ENCODE peak calls at places on chromosomes 13 and 19, in nine cellular contexts. One of them, this sample, is unnamed.

GRCh38 chr19:6522712-6523111 is 8.1 kb upstream of the TNFSF9 start:
- DNase-seq in NCI-H1417: no peak
- DNase-seq in keratinocyte: no peak
- DNase-seq in Calu3: no peak
- DNase-seq in stomach: no peak
- DNase-seq in stimulated activated CD4-positive, alpha-beta T cell treated with anti-CD3 and anti-CD28 coated beads, Interleukin-2, amount 100 ng/mL, for 4 hours: no peak
- DNase-seq in activated CD4-positive, alpha-beta T cell treated with anti-CD3 and anti-CD28 coated beads, Interleukin-2, amount 10 ng/mL, durations not matched to agents 7 days and 5 days: no peak
- DNase-seq in iris pigment epithelial cell: no peak
- DNase-seq in stimulated activated naive B cell treated with anti-CD40 and anti-IgM and Interleukin-4, amounts not matched to agents 10 μg/mL and 1 μg/mL and 100 μg/mL, for 72 hours: no peak
- DNase-seq in this sample: no peak

GRCh38 chr13:109509154-109509905 is 277.1 kb downstream of the IRS2 start:
- DNase-seq in NCI-H1417: no peak
- DNase-seq in keratinocyte: no peak
- DNase-seq in Calu3: no peak
- DNase-seq in stomach: no peak
- DNase-seq in stimulated activated CD4-positive, alpha-beta T cell treated with anti-CD3 and anti-CD28 coated beads, Interleukin-2, amount 100 ng/mL, for 4 hours: no peak
- DNase-seq in activated CD4-positive, alpha-beta T cell treated with anti-CD3 and anti-CD28 coated beads, Interleukin-2, amount 10 ng/mL, durations not matched to agents 7 days and 5 days: no peak
- DNase-seq in iris pigment epithelial cell: peak; percentile 79
- DNase-seq in stimulated activated naive B cell treated with anti-CD40 and anti-IgM and Interleukin-4, amounts not matched to agents 10 μg/mL and 1 μg/mL and 100 μg/mL, for 72 hours: no peak
- DNase-seq in this sample: peak; percentile 82

GRCh38 chr13:43304945-43305344 is 281.6 kb downstream of the DNAJC15 start:
- DNase-seq in NCI-H1417: no peak
- DNase-seq in keratinocyte: no peak
- DNase-seq in Calu3: no peak
- DNase-seq in stomach: no peak
- DNase-seq in stimulated activated CD4-positive, alpha-beta T cell treated with anti-CD3 and anti-CD28 coated beads, Interleukin-2, amount 100 ng/mL, for 4 hours: no peak
- DNase-seq in activated CD4-positive, alpha-beta T cell treated with anti-CD3 and anti-CD28 coated beads, Interleukin-2, amount 10 ng/mL, durations not matched to agents 7 days and 5 days: no peak
- DNase-seq in iris pigment epithelial cell: no peak
- DNase-seq in stimulated activated naive B cell treated with anti-CD40 and anti-IgM and Interleukin-4, amounts not matched to agents 10 μg/mL and 1 μg/mL and 100 μg/mL, for 72 hours: no peak
- DNase-seq in this sample: no peak

GRCh38 chr19:49554701-49555181 is 25.6 kb downstream of the NOSIP start:
- DNase-seq in NCI-H1417: no peak
- DNase-seq in keratinocyte: no peak
- DNase-seq in Calu3: no peak
- DNase-seq in stomach: no peak
- DNase-seq in stimulated activated CD4-positive, alpha-beta T cell treated with anti-CD3 and anti-CD28 coated beads, Interleukin-2, amount 100 ng/mL, for 4 hours: no peak
- DNase-seq in activated CD4-positive, alpha-beta T cell treated with anti-CD3 and anti-CD28 coated beads, Interleukin-2, amount 10 ng/mL, durations not matched to agents 7 days and 5 days: peak; percentile 73
- DNase-seq in iris pigment epithelial cell: no peak
- DNase-seq in stimulated activated naive B cell treated with anti-CD40 and anti-IgM and Interleukin-4, amounts not matched to agents 10 μg/mL and 1 μg/mL and 100 μg/mL, for 72 hours: no peak
- DNase-seq in this sample: peak; percentile 27

GRCh38 chr13:98570929-98571372 is 6.0 kb downstream of the STK24 start:
- DNase-seq in NCI-H1417: no peak
- DNase-seq in keratinocyte: no peak
- DNase-seq in Calu3: peak; percentile 18
- DNase-seq in stomach: peak; percentile 43
- DNase-seq in stimulated activated CD4-positive, alpha-beta T cell treated with anti-CD3 and anti-CD28 coated beads, Interleukin-2, amount 100 ng/mL, for 4 hours: peak; percentile 33
- DNase-seq in activated CD4-positive, alpha-beta T cell treated with anti-CD3 and anti-CD28 coated beads, Interleukin-2, amount 10 ng/mL, durations not matched to agents 7 days and 5 days: peak; percentile 66
- DNase-seq in iris pigment epithelial cell: peak; percentile 52
- DNase-seq in stimulated activated naive B cell treated with anti-CD40 and anti-IgM and Interleukin-4, amounts not matched to agents 10 μg/mL and 1 μg/mL and 100 μg/mL, for 72 hours: peak; percentile 59
- DNase-seq in this sample: peak; percentile 68

GRCh38 chr19:47861630-47862029 is 2.6 kb downstream of the TPRX2 start:
- DNase-seq in NCI-H1417: no peak
- DNase-seq in keratinocyte: no peak
- DNase-seq in Calu3: no peak
- DNase-seq in stomach: no peak
- DNase-seq in stimulated activated CD4-positive, alpha-beta T cell treated with anti-CD3 and anti-CD28 coated beads, Interleukin-2, amount 100 ng/mL, for 4 hours: no peak
- DNase-seq in activated CD4-positive, alpha-beta T cell treated with anti-CD3 and anti-CD28 coated beads, Interleukin-2, amount 10 ng/mL, durations not matched to agents 7 days and 5 days: no peak
- DNase-seq in iris pigment epithelial cell: no peak
- DNase-seq in stimulated activated naive B cell treated with anti-CD40 and anti-IgM and Interleukin-4, amounts not matched to agents 10 μg/mL and 1 μg/mL and 100 μg/mL, for 72 hours: no peak
- DNase-seq in this sample: no peak

GRCh38 chr13:96958286-96958891 is 35.9 kb downstream of the OXGR1 start:
- DNase-seq in NCI-H1417: peak; percentile 34
- DNase-seq in keratinocyte: no peak
- DNase-seq in Calu3: no peak
- DNase-seq in stomach: peak; percentile 27
- DNase-seq in stimulated activated CD4-positive, alpha-beta T cell treated with anti-CD3 and anti-CD28 coated beads, Interleukin-2, amount 100 ng/mL, for 4 hours: no peak
- DNase-seq in activated CD4-positive, alpha-beta T cell treated with anti-CD3 and anti-CD28 coated beads, Interleukin-2, amount 10 ng/mL, durations not matched to agents 7 days and 5 days: peak; percentile 10
- DNase-seq in iris pigment epithelial cell: peak; percentile 46
- DNase-seq in stimulated activated naive B cell treated with anti-CD40 and anti-IgM and Interleukin-4, amounts not matched to agents 10 μg/mL and 1 μg/mL and 100 μg/mL, for 72 hours: no peak
- DNase-seq in this sample: peak; percentile 28

GRCh38 chr13:53052675-53053074 is 24.1 kb downstream of the OLFM4 start:
- DNase-seq in NCI-H1417: no peak
- DNase-seq in keratinocyte: no peak
- DNase-seq in Calu3: no peak
- DNase-seq in stomach: peak; percentile 67
- DNase-seq in stimulated activated CD4-positive, alpha-beta T cell treated with anti-CD3 and anti-CD28 coated beads, Interleukin-2, amount 100 ng/mL, for 4 hours: no peak
- DNase-seq in activated CD4-positive, alpha-beta T cell treated with anti-CD3 and anti-CD28 coated beads, Interleukin-2, amount 10 ng/mL, durations not matched to agents 7 days and 5 days: no peak
- DNase-seq in iris pigment epithelial cell: no peak
- DNase-seq in stimulated activated naive B cell treated with anti-CD40 and anti-IgM and Interleukin-4, amounts not matched to agents 10 μg/mL and 1 μg/mL and 100 μg/mL, for 72 hours: no peak
- DNase-seq in this sample: no peak

GRCh38 chr13:28239374-28239773 is 101.0 kb downstream of the PAN3 start:
- DNase-seq in NCI-H1417: no peak
- DNase-seq in keratinocyte: no peak
- DNase-seq in Calu3: no peak
- DNase-seq in stomach: no peak
- DNase-seq in stimulated activated CD4-positive, alpha-beta T cell treated with anti-CD3 and anti-CD28 coated beads, Interleukin-2, amount 100 ng/mL, for 4 hours: no peak
- DNase-seq in activated CD4-positive, alpha-beta T cell treated with anti-CD3 and anti-CD28 coated beads, Interleukin-2, amount 10 ng/mL, durations not matched to agents 7 days and 5 days: no peak
- DNase-seq in iris pigment epithelial cell: peak; percentile 67
- DNase-seq in stimulated activated naive B cell treated with anti-CD40 and anti-IgM and Interleukin-4, amounts not matched to agents 10 μg/mL and 1 μg/mL and 100 μg/mL, for 72 hours: no peak
- DNase-seq in this sample: peak; percentile 70

GRCh38 chr19:53057904-53058579 is 13.5 kb downstream of the ERVV-2 start:
- DNase-seq in NCI-H1417: no peak
- DNase-seq in keratinocyte: no peak
- DNase-seq in Calu3: no peak
- DNase-seq in stomach: no peak
- DNase-seq in stimulated activated CD4-positive, alpha-beta T cell treated with anti-CD3 and anti-CD28 coated beads, Interleukin-2, amount 100 ng/mL, for 4 hours: no peak
- DNase-seq in activated CD4-positive, alpha-beta T cell treated with anti-CD3 and anti-CD28 coated beads, Interleukin-2, amount 10 ng/mL, durations not matched to agents 7 days and 5 days: peak; percentile 22
- DNase-seq in iris pigment epithelial cell: no peak
- DNase-seq in stimulated activated naive B cell treated with anti-CD40 and anti-IgM and Interleukin-4, amounts not matched to agents 10 μg/mL and 1 μg/mL and 100 μg/mL, for 72 hours: peak; percentile 11
- DNase-seq in this sample: no peak

GRCh38 chr19:51712461-51713081 is 11.2 kb downstream of the HAS1 start:
- DNase-seq in NCI-H1417: peak; percentile 16
- DNase-seq in keratinocyte: no peak
- DNase-seq in Calu3: peak; percentile 48
- DNase-seq in stomach: no peak
- DNase-seq in stimulated activated CD4-positive, alpha-beta T cell treated with anti-CD3 and anti-CD28 coated beads, Interleukin-2, amount 100 ng/mL, for 4 hours: no peak
- DNase-seq in activated CD4-positive, alpha-beta T cell treated with anti-CD3 and anti-CD28 coated beads, Interleukin-2, amount 10 ng/mL, durations not matched to agents 7 days and 5 days: no peak
- DNase-seq in iris pigment epithelial cell: peak; percentile 54
- DNase-seq in stimulated activated naive B cell treated with anti-CD40 and anti-IgM and Interleukin-4, amounts not matched to agents 10 μg/mL and 1 μg/mL and 100 μg/mL, for 72 hours: no peak
- DNase-seq in this sample: peak; percentile 72

GRCh38 chr13:80428344-80429096 is 87.6 kb upstream of the SPRY2 start:
- DNase-seq in NCI-H1417: no peak
- DNase-seq in keratinocyte: no peak
- DNase-seq in Calu3: no peak
- DNase-seq in stomach: no peak
- DNase-seq in stimulated activated CD4-positive, alpha-beta T cell treated with anti-CD3 and anti-CD28 coated beads, Interleukin-2, amount 100 ng/mL, for 4 hours: no peak
- DNase-seq in activated CD4-positive, alpha-beta T cell treated with anti-CD3 and anti-CD28 coated beads, Interleukin-2, amount 10 ng/mL, durations not matched to agents 7 days and 5 days: no peak
- DNase-seq in iris pigment epithelial cell: no peak
- DNase-seq in stimulated activated naive B cell treated with anti-CD40 and anti-IgM and Interleukin-4, amounts not matched to agents 10 μg/mL and 1 μg/mL and 100 μg/mL, for 72 hours: no peak
- DNase-seq in this sample: no peak

GRCh38 chr19:19224852-19225494 is 13.2 kb downstream of the NCAN start:
- DNase-seq in NCI-H1417: no peak
- DNase-seq in keratinocyte: peak; percentile 33
- DNase-seq in Calu3: peak; percentile 81
- DNase-seq in stomach: peak; percentile 75
- DNase-seq in stimulated activated CD4-positive, alpha-beta T cell treated with anti-CD3 and anti-CD28 coated beads, Interleukin-2, amount 100 ng/mL, for 4 hours: peak; percentile 61
- DNase-seq in activated CD4-positive, alpha-beta T cell treated with anti-CD3 and anti-CD28 coated beads, Interleukin-2, amount 10 ng/mL, durations not matched to agents 7 days and 5 days: peak; percentile 82
- DNase-seq in iris pigment epithelial cell: peak; percentile 67
- DNase-seq in stimulated activated naive B cell treated with anti-CD40 and anti-IgM and Interleukin-4, amounts not matched to agents 10 μg/mL and 1 μg/mL and 100 μg/mL, for 72 hours: peak; percentile 64
- DNase-seq in this sample: peak; percentile 57

GRCh38 chr13:39410089-39410901 is 192.7 kb downstream of the LHFPL6 start:
- DNase-seq in NCI-H1417: no peak
- DNase-seq in keratinocyte: no peak
- DNase-seq in Calu3: no peak
- DNase-seq in stomach: no peak
- DNase-seq in stimulated activated CD4-positive, alpha-beta T cell treated with anti-CD3 and anti-CD28 coated beads, Interleukin-2, amount 100 ng/mL, for 4 hours: no peak
- DNase-seq in activated CD4-positive, alpha-beta T cell treated with anti-CD3 and anti-CD28 coated beads, Interleukin-2, amount 10 ng/mL, durations not matched to agents 7 days and 5 days: no peak
- DNase-seq in iris pigment epithelial cell: peak; percentile 89
- DNase-seq in stimulated activated naive B cell treated with anti-CD40 and anti-IgM and Interleukin-4, amounts not matched to agents 10 μg/mL and 1 μg/mL and 100 μg/mL, for 72 hours: no peak
- DNase-seq in this sample: peak; percentile 92

GRCh38 chr19:21087871-21088270 is 5.9 kb downstream of the ZNF714 start:
- DNase-seq in NCI-H1417: no peak
- DNase-seq in keratinocyte: no peak
- DNase-seq in Calu3: no peak
- DNase-seq in stomach: no peak
- DNase-seq in stimulated activated CD4-positive, alpha-beta T cell treated with anti-CD3 and anti-CD28 coated beads, Interleukin-2, amount 100 ng/mL, for 4 hours: no peak
- DNase-seq in activated CD4-positive, alpha-beta T cell treated with anti-CD3 and anti-CD28 coated beads, Interleukin-2, amount 10 ng/mL, durations not matched to agents 7 days and 5 days: no peak
- DNase-seq in iris pigment epithelial cell: no peak
- DNase-seq in stimulated activated naive B cell treated with anti-CD40 and anti-IgM and Interleukin-4, amounts not matched to agents 10 μg/mL and 1 μg/mL and 100 μg/mL, for 72 hours: no peak
- DNase-seq in this sample: no peak

GRCh38 chr13:113914333-113915011 is 50.6 kb upstream of the GAS6 start:
- DNase-seq in NCI-H1417: no peak
- DNase-seq in keratinocyte: no peak
- DNase-seq in Calu3: no peak
- DNase-seq in stomach: peak; percentile 19
- DNase-seq in stimulated activated CD4-positive, alpha-beta T cell treated with anti-CD3 and anti-CD28 coated beads, Interleukin-2, amount 100 ng/mL, for 4 hours: no peak
- DNase-seq in activated CD4-positive, alpha-beta T cell treated with anti-CD3 and anti-CD28 coated beads, Interleukin-2, amount 10 ng/mL, durations not matched to agents 7 days and 5 days: no peak
- DNase-seq in iris pigment epithelial cell: no peak
- DNase-seq in stimulated activated naive B cell treated with anti-CD40 and anti-IgM and Interleukin-4, amounts not matched to agents 10 μg/mL and 1 μg/mL and 100 μg/mL, for 72 hours: no peak
- DNase-seq in this sample: no peak

GRCh38 chr19:28977826-28978225 is 235.1 kb downstream of the UQCRFS1 start:
- DNase-seq in NCI-H1417: no peak
- DNase-seq in keratinocyte: no peak
- DNase-seq in Calu3: no peak
- DNase-seq in stomach: no peak
- DNase-seq in stimulated activated CD4-positive, alpha-beta T cell treated with anti-CD3 and anti-CD28 coated beads, Interleukin-2, amount 100 ng/mL, for 4 hours: no peak
- DNase-seq in activated CD4-positive, alpha-beta T cell treated with anti-CD3 and anti-CD28 coated beads, Interleukin-2, amount 10 ng/mL, durations not matched to agents 7 days and 5 days: no peak
- DNase-seq in iris pigment epithelial cell: no peak
- DNase-seq in stimulated activated naive B cell treated with anti-CD40 and anti-IgM and Interleukin-4, amounts not matched to agents 10 μg/mL and 1 μg/mL and 100 μg/mL, for 72 hours: no peak
- DNase-seq in this sample: no peak

GRCh38 chr13:109333893-109334651 is 452.3 kb downstream of the IRS2 start:
- DNase-seq in NCI-H1417: no peak
- DNase-seq in keratinocyte: no peak
- DNase-seq in Calu3: no peak
- DNase-seq in stomach: no peak
- DNase-seq in stimulated activated CD4-positive, alpha-beta T cell treated with anti-CD3 and anti-CD28 coated beads, Interleukin-2, amount 100 ng/mL, for 4 hours: no peak
- DNase-seq in activated CD4-positive, alpha-beta T cell treated with anti-CD3 and anti-CD28 coated beads, Interleukin-2, amount 10 ng/mL, durations not matched to agents 7 days and 5 days: no peak
- DNase-seq in iris pigment epithelial cell: no peak
- DNase-seq in stimulated activated naive B cell treated with anti-CD40 and anti-IgM and Interleukin-4, amounts not matched to agents 10 μg/mL and 1 μg/mL and 100 μg/mL, for 72 hours: no peak
- DNase-seq in this sample: no peak

GRCh38 chr13:51838235-51838846 is 6.6 kb downstream of the TMEM272 start:
- DNase-seq in NCI-H1417: no peak
- DNase-seq in keratinocyte: no peak
- DNase-seq in Calu3: no peak
- DNase-seq in stomach: no peak
- DNase-seq in stimulated activated CD4-positive, alpha-beta T cell treated with anti-CD3 and anti-CD28 coated beads, Interleukin-2, amount 100 ng/mL, for 4 hours: no peak
- DNase-seq in activated CD4-positive, alpha-beta T cell treated with anti-CD3 and anti-CD28 coated beads, Interleukin-2, amount 10 ng/mL, durations not matched to agents 7 days and 5 days: no peak
- DNase-seq in iris pigment epithelial cell: peak; percentile 74
- DNase-seq in stimulated activated naive B cell treated with anti-CD40 and anti-IgM and Interleukin-4, amounts not matched to agents 10 μg/mL and 1 μg/mL and 100 μg/mL, for 72 hours: no peak
- DNase-seq in this sample: peak; percentile 53

GRCh38 chr13:31201341-31202024 is 1.7 kb downstream of the B3GLCT start:
- DNase-seq in NCI-H1417: no peak
- DNase-seq in keratinocyte: no peak
- DNase-seq in Calu3: no peak
- DNase-seq in stomach: no peak
- DNase-seq in stimulated activated CD4-positive, alpha-beta T cell treated with anti-CD3 and anti-CD28 coated beads, Interleukin-2, amount 100 ng/mL, for 4 hours: no peak
- DNase-seq in activated CD4-positive, alpha-beta T cell treated with anti-CD3 and anti-CD28 coated beads, Interleukin-2, amount 10 ng/mL, durations not matched to agents 7 days and 5 days: no peak
- DNase-seq in iris pigment epithelial cell: peak; percentile 35
- DNase-seq in stimulated activated naive B cell treated with anti-CD40 and anti-IgM and Interleukin-4, amounts not matched to agents 10 μg/mL and 1 μg/mL and 100 μg/mL, for 72 hours: no peak
- DNase-seq in this sample: peak; percentile 39

GRCh38 chr19:10122066-10122465 is 2.4 kb upstream of the EIF3G start:
- DNase-seq in NCI-H1417: no peak
- DNase-seq in keratinocyte: no peak
- DNase-seq in Calu3: no peak
- DNase-seq in stomach: no peak
- DNase-seq in stimulated activated CD4-positive, alpha-beta T cell treated with anti-CD3 and anti-CD28 coated beads, Interleukin-2, amount 100 ng/mL, for 4 hours: no peak
- DNase-seq in activated CD4-positive, alpha-beta T cell treated with anti-CD3 and anti-CD28 coated beads, Interleukin-2, amount 10 ng/mL, durations not matched to agents 7 days and 5 days: no peak
- DNase-seq in iris pigment epithelial cell: peak; percentile 58
- DNase-seq in stimulated activated naive B cell treated with anti-CD40 and anti-IgM and Interleukin-4, amounts not matched to agents 10 μg/mL and 1 μg/mL and 100 μg/mL, for 72 hours: no peak
- DNase-seq in this sample: peak; percentile 34

GRCh38 chr19:29679598-29680210 is 14.4 kb downstream of the PLEKHF1 start:
- DNase-seq in NCI-H1417: no peak
- DNase-seq in keratinocyte: no peak
- DNase-seq in Calu3: no peak
- DNase-seq in stomach: no peak
- DNase-seq in stimulated activated CD4-positive, alpha-beta T cell treated with anti-CD3 and anti-CD28 coated beads, Interleukin-2, amount 100 ng/mL, for 4 hours: no peak
- DNase-seq in activated CD4-positive, alpha-beta T cell treated with anti-CD3 and anti-CD28 coated beads, Interleukin-2, amount 10 ng/mL, durations not matched to agents 7 days and 5 days: no peak
- DNase-seq in iris pigment epithelial cell: no peak
- DNase-seq in stimulated activated naive B cell treated with anti-CD40 and anti-IgM and Interleukin-4, amounts not matched to agents 10 μg/mL and 1 μg/mL and 100 μg/mL, for 72 hours: no peak
- DNase-seq in this sample: no peak

GRCh38 chr13:67383358-67383757 is 153.2 kb upstream of the PCDH9 start:
- DNase-seq in NCI-H1417: no peak
- DNase-seq in keratinocyte: no peak
- DNase-seq in Calu3: no peak
- DNase-seq in stomach: no peak
- DNase-seq in stimulated activated CD4-positive, alpha-beta T cell treated with anti-CD3 and anti-CD28 coated beads, Interleukin-2, amount 100 ng/mL, for 4 hours: no peak
- DNase-seq in activated CD4-positive, alpha-beta T cell treated with anti-CD3 and anti-CD28 coated beads, Interleukin-2, amount 10 ng/mL, durations not matched to agents 7 days and 5 days: no peak
- DNase-seq in iris pigment epithelial cell: peak; percentile 85
- DNase-seq in stimulated activated naive B cell treated with anti-CD40 and anti-IgM and Interleukin-4, amounts not matched to agents 10 μg/mL and 1 μg/mL and 100 μg/mL, for 72 hours: no peak
- DNase-seq in this sample: peak; percentile 73

GRCh38 chr19:58181902-58182576 is 822 bp upstream of the ZNF274 start:
- DNase-seq in NCI-H1417: no peak
- DNase-seq in keratinocyte: no peak
- DNase-seq in Calu3: peak; percentile 62
- DNase-seq in stomach: peak; percentile 27
- DNase-seq in stimulated activated CD4-positive, alpha-beta T cell treated with anti-CD3 and anti-CD28 coated beads, Interleukin-2, amount 100 ng/mL, for 4 hours: peak; percentile 51
- DNase-seq in activated CD4-positive, alpha-beta T cell treated with anti-CD3 and anti-CD28 coated beads, Interleukin-2, amount 10 ng/mL, durations not matched to agents 7 days and 5 days: peak; percentile 68
- DNase-seq in iris pigment epithelial cell: peak; percentile 51
- DNase-seq in stimulated activated naive B cell treated with anti-CD40 and anti-IgM and Interleukin-4, amounts not matched to agents 10 μg/mL and 1 μg/mL and 100 μg/mL, for 72 hours: peak; percentile 50
- DNase-seq in this sample: peak; percentile 26

GRCh38 chr19:18802354-18802753 is 11.2 kb upstream of the COMP start:
- DNase-seq in NCI-H1417: no peak
- DNase-seq in keratinocyte: no peak
- DNase-seq in Calu3: no peak
- DNase-seq in stomach: no peak
- DNase-seq in stimulated activated CD4-positive, alpha-beta T cell treated with anti-CD3 and anti-CD28 coated beads, Interleukin-2, amount 100 ng/mL, for 4 hours: no peak
- DNase-seq in activated CD4-positive, alpha-beta T cell treated with anti-CD3 and anti-CD28 coated beads, Interleukin-2, amount 10 ng/mL, durations not matched to agents 7 days and 5 days: no peak
- DNase-seq in iris pigment epithelial cell: no peak
- DNase-seq in stimulated activated naive B cell treated with anti-CD40 and anti-IgM and Interleukin-4, amounts not matched to agents 10 μg/mL and 1 μg/mL and 100 μg/mL, for 72 hours: no peak
- DNase-seq in this sample: no peak

This sample was measured in amniotic epithelial cell.